ENCODE peak calls at places on chromosomes 2 and 18, in five cellular contexts. N is esophagus muscularis mucosa, R is stomach, P is GM12878, T is suprapubic skin. O is an unnamed sample. For H3K4me1, the result is how much of the 10 kb centered on the place peaks cover.

GRCh38 chr18:11884396-11885030 is 23.6 kb downstream of the MPPE1 start:
- DNase-seq in P (no peak), T (peak), N (no peak), R (no peak), O (no peak)

GRCh38 chr2:172082105-172082943 is 3.0 kb upstream of the DLX1 start:
- DNase-seq in R (no peak), P (no peak), T (no peak), N (no peak), O (no peak)

GRCh38 chr18:23864620-23865019 is 149.9 kb upstream of the TTC39C start:
- DNase-seq in T (no peak), N (no peak), R (no peak), P (no peak), O (no peak)

GRCh38 chr2:186559848-186560247 is 30.0 kb upstream of the ITGAV start:
- DNase-seq in R (no peak), N (no peak), P (no peak), T (no peak), O (no peak)

GRCh38 chr2:237674731-237675276 is 47.4 kb downstream of the LRRFIP1 start:
- DNase-seq in P (peak), T (peak), N (no peak), R (peak), O (peak)

GRCh38 chr2:28736034-28736433 is 15.6 kb upstream of the PPP1CB start:
- DNase-seq in T (no peak), P (no peak), R (peak), N (no peak), O (peak)

GRCh38 chr2:110783474-110783873 is 51.1 kb downstream of the ACOXL start:
- DNase-seq in P (no peak), N (peak), T (no peak), R (no peak), O (no peak)

GRCh38 chr2:3251974-3252373 is 125.6 kb downstream of the EIPR1 start:
- DNase-seq in N (no peak), P (no peak), R (no peak), T (no peak), O (no peak)

GRCh38 chr2:233429175-233429897 is 75.0 kb downstream of the DGKD start:
- DNase-seq in P (no peak), T (peak), N (no peak), R (peak), O (no peak)

GRCh38 chr2:95388091-95388692 is 14.3 kb upstream of the FAHD2A start:
- DNase-seq in N (no peak), P (no peak), T (peak), R (no peak), O (no peak)

GRCh38 chr2:226979004-226979403 is 143.2 kb downstream of the RHBDD1 start:
- DNase-seq in R (no peak), N (no peak), P (no peak), T (no peak), O (no peak)

GRCh38 chr2:173983414-173983871 is 18.3 kb upstream of the SP3 start:
- DNase-seq in P (no peak), R (no peak), T (no peak), N (no peak), O (no peak)

GRCh38 chr2:58006256-58006951 is 40.2 kb upstream of the VRK2 start:
- DNase-seq in T (no peak), N (no peak), P (no peak), R (no peak), O (no peak)

GRCh38 chr18:77191241-77191751 is 58.4 kb upstream of the GALR1 start:
- DNase-seq in R (no peak), T (no peak), P (no peak), N (no peak), O (no peak)

GRCh38 chr18:34223893-34224422 is 755 bp downstream of the NOL4 start:
- DNase-seq in P (no peak), R (no peak), T (no peak), N (no peak), O (no peak)

GRCh38 chr2:8999047-8999446 is 4.4 kb downstream of the MBOAT2 start:
- DNase-seq in R (no peak), T (no peak), N (no peak), P (no peak), O (no peak)

GRCh38 chr2:129827251-129827894 is 152.1 kb upstream of the RAB6C start:
- DNase-seq in R (no peak), P (no peak), T (no peak), N (no peak), O (no peak)

GRCh38 chr2:132544045-132544630 is 125.9 kb downstream of the LYPD1 start:
- DNase-seq in N (no peak), R (no peak), P (no peak), T (no peak), O (no peak)

GRCh38 chr18:50089702-50090101 is 105.2 kb downstream of the MYO5B start:
- DNase-seq in R (no peak), P (no peak), N (no peak), T (no peak), O (no peak)

GRCh38 chr2:102116675-102117471 is 25.7 kb upstream of the IL1R1 start:
- DNase-seq in P (no peak), T (no peak), N (no peak), R (no peak), O (no peak)

GRCh38 chr2:102117488-102117887 is 25.1 kb upstream of the IL1R1 start:
- DNase-seq in R (no peak), P (no peak), T (no peak), N (no peak), O (peak)

GRCh38 chr2:102122115-102122514 is 20.4 kb upstream of the IL1R1 start:
- DNase-seq in N (no peak), T (no peak), P (no peak), R (no peak), O (no peak)

GRCh38 chr2:102120261-102121259 is 22.0 kb upstream of the IL1R1 start:
- DNase-seq in P (no peak), T (no peak), R (peak), N (no peak), O (peak)

DNA sequence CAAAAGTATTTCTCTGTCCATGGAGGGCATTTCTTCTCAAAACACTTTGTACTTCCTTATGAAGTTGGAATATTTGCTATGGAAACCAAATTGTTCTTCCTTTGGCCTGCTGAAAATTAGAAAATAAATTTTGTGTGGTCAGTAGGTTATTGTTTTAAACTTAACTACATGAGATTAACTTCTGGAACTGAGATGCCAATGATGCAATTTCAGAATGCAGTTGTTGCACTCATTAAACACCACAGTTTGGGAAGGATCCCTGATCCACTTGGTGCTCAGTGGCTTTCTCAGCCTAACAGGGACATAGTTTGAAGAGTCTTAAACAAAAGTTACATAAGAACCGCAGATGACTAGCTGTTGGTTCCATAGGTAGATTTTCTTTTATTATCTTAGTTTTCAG is 23.3 kb upstream of the IL1R1 start:
- DNase-seq in R (no peak), P (no peak), N (no peak), T (no peak), O (no peak)
- H3K27ac ChIP-seq in R (peak), P (no peak), N (no peak), T (no peak), O (peak)

DNA sequence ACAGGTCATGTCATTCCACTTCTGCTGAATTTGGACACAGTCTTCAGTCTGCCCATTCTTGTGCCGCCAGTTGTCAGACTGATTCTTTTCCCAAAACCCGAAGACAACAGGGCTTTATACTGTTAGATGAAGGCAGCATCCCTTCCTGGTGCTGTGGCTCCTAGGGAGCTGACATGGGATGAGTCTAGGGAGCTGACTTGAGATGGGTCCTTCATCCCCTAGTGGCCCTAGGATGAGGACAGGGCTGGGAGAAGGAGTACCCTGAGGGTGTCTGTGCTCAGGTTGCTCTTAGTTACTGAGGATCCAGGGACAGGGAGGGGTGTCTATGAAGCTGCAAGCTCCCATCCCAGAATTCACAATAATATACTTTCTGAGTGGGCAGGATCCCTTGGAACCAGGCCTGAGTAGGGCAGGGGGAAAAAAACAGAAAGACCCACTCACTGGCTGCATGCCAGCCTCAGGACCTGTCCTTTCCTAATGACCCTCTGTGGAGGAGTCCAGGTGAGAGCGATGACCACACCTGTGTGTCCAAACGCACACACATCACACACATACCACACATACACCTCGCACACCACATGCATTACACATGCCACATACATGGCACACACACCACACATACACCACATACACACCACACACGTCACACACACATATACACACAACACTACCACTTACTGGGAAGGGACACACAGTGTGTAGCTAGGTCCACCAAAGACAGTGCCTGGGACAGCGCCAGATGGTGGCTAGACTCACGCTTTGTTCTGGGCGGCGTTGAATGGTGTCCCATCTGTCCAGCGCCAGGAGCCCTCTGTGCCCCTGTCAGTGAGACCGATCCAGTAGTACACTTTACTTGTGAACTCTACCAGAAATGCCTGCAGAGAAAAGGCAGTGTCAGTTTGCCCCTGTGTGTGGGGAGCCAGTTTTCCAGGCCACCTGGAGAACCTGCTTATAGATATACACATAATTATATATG is 11.1 kb downstream of the CLEC4F start:
- DNase-seq in T (no peak), R (no peak), P (no peak), N (no peak), O (no peak)
- H3K4me1 ChIP-seq in T (under half), R (under half), P (under half), N (under half), O (under half)

DNA sequence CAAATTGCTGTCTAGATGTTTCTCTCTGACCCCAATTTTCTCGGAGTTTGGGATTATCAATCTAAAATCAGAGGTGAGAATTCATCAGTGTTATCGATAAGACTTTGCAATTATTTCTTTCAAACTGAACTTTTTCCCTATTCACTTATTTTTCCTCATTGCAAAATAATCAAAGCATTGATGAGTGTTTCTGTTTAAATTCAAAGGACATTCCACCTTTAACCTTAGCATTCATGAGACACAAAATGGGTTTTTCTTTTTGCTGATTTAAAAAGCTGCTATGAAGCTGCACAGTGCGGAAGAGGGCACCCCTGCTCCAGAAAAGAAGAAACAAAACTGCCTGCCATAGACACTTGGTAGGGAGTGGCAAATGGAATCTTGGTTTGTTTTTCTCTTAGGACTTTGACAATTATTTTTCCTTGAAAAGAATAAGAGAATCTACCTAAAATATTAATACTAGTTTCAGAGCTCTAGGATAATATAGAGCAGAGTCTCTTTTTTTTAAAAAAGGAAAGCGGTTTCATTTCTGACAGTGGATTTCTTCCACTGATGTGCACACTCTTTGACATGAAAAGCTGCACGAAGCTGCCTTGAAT is 203.4 kb downstream of the TGIF1 start:
- DNase-seq in R (no peak), P (no peak), N (no peak), T (no peak), O (no peak)
- TF ChIP-seq POLR2AphosphoS5 in R (no peak), P (no peak), N (no peak), T (no peak), O (no peak)

DNA sequence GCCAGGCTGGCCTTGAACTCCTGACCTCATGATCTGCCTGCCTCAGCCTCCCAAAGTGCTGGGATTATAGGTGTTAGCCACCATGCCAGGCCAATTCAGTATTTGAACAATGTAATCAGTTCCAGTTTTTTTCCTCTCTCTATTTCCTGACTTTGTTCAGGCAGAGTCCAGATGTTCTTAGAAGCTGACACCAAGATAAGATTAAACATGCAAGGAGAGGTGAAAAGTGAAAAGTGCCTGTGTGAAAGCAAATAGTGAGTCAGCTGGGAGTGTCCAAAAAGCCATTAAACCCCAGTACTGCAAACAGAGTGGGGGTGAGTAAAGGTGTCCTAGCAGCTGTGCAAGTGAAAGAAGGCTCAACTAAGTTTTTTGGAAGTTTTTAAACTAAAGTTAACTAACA is 231.5 kb downstream of the PTH2R start:
- DNase-seq in T (no peak), R (no peak), N (no peak), P (no peak), O (no peak)
- H3K27ac ChIP-seq in T (no peak), R (no peak), N (no peak), P (no peak), O (no peak)

GRCh38 chr2:213233438-213234330 is 50.6 kb upstream of the SPAG16 start:
- DNase-seq in R (no peak), T (no peak), P (no peak), N (no peak), O (no peak)
- H3K4me1 ChIP-seq in R (under half), T (under half), P (under half), N (under half), O (under half)

GRCh38 chr2:109690822-109691541 is 76.8 kb downstream of the SOWAHC start:
- DNase-seq in P (no peak), T (no peak), N (no peak), R (peak), O (peak)
- TF ChIP-seq POLR2AphosphoS5 in P (no peak), T (peak), N (peak), R (peak), O (peak)

GRCh38 chr2:79139423-79139822 is 19.1 kb downstream of the REG1A start:
- DNase-seq in R (no peak), T (no peak), N (no peak), P (no peak), O (peak)
- H3K27ac ChIP-seq in R (no peak), T (no peak), N (no peak), P (no peak), O (no peak)

DNA sequence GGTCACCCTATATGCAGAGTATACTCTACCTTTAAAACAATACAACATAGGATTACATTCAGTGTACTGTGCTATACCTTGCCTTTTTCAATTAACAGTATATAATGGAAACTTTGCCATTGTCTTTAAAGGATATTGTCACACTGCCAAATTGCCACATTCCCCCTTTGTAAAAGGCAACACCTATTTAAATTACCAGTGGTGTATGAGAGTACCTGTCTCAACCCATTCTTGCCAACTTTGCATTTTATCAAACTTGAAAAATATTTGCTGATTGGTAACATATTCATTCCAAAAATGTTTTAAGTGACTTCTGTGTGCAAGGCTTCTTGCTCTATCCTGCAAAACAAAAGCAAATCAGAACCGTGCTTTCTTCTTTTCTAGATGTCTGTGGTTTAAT is 92.9 kb downstream of the FMNL2 start:
- DNase-seq in R (no peak), N (no peak), T (no peak), P (no peak), O (no peak)
- H3K4me1 ChIP-seq in R (under half), N (under half), T (under half), P (under half), O (under half)

GRCh38 chr2:104861295-104862060 is 7.6 kb downstream of the POU3F3 start:
- DNase-seq in P (no peak), T (no peak), R (no peak), N (no peak), O (no peak)

GRCh38 chr2:104864280-104864599 is 10.3 kb downstream of the POU3F3 start:
- DNase-seq in R (no peak), T (no peak), P (no peak), N (no peak), O (no peak)

GRCh38 chr2:104863585-104864279 is 9.8 kb downstream of the POU3F3 start:
- DNase-seq in R (no peak), T (no peak), N (no peak), P (no peak), O (no peak)

GRCh38 chr2:104863229-104863584 is 9.3 kb downstream of the POU3F3 start:
- DNase-seq in P (no peak), N (no peak), R (no peak), T (no peak), O (no peak)

GRCh38 chr2:104862061-104862941 is 8.4 kb downstream of the POU3F3 start:
- DNase-seq in T (no peak), P (no peak), N (no peak), R (no peak), O (no peak)
- TF ChIP-seq POLR2AphosphoS5 in T (no peak), P (no peak), N (no peak), R (no peak), O (no peak)

DNA sequence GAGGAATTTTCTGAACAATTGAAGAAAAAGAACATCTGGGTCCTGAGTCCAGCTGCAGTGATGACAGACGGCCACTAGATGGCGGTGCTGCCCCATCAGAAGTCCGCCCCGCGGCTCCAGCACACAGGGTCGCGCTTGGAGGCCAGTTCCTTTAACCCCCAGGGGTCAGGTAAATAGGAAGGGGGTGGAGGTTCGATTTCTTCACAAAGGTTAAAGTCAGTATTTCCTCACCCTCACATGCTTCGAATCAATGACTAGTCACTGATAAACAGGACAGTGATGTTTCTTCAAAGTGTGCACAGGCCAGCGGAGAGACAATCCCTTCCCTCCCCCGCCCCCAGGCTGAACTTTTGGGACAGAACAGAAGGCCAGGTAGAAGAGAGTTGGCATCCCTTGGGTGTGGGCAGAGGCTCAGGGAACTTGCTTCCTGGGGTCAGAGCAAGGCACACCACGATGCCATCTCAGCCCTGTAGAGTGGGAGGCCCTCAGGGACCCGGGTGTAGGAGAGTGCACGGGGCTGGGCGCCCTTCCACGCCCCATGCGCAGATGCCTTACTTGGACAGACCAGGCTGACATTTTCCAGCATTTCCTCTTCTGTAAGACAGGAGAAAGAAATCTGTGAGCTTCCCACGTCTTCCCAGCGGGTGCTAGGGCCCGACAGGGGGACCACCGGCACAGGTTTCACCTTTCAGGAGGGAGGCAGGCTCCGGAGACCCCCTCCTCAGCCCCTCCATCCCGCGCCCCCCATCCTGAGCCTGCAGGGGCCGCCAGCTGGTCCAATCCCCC is 722 bp downstream of the APOB start:
- DNase-seq in R (peak), N (no peak), P (no peak), T (peak), O (peak)
- H3K27ac ChIP-seq in R (no peak), N (peak), P (no peak), T (no peak), O (no peak)